ENCODE peak calls at places on chromosomes 7 and 10, in seven cellular contexts. F, R, Y, W, P, C and T are unnamed samples.

GRCh38 chr7:67429735-67430134 is 433.1 kb downstream of the TYW1 start:
- DNase-seq in F (no peak), R (no peak), Y (no peak), W (no peak), P (no peak), C (no peak), T (no peak)

GRCh38 chr10:97738616-97739015 is 1.7 kb downstream of the ZFYVE27 start:
- DNase-seq in F (no peak), R (no peak), Y (no peak), W (no peak), P (no peak), C (no peak), T (no peak)

GRCh38 chr10:33376976-33377657 is 42.6 kb upstream of the NRP1 start:
- DNase-seq in F (no peak), R (peak; percentile 73), Y (no peak), W (no peak), P (no peak), C (no peak), T (no peak)

GRCh38 chr7:99579956-99580777 is 17.9 kb upstream of the TMEM225B start:
- DNase-seq in F (peak; percentile 74), R (peak; percentile 35), Y (peak; percentile 88), W (peak; percentile 67), P (no peak), C (peak; percentile 71), T (peak; percentile 85)

GRCh38 chr10:43235070-43235900 is 31.6 kb downstream of the RASGEF1A start:
- DNase-seq in F (peak; percentile 3), R (no peak), Y (no peak), W (peak; percentile 33), P (peak; percentile 7), C (peak; percentile 48), T (peak; percentile 33)

GRCh38 chr7:107173691-107174406 is 5.0 kb downstream of the HBP1 start:
- DNase-seq in F (no peak), R (no peak), Y (no peak), W (no peak), P (no peak), C (no peak), T (no peak)

GRCh38 chr7:34849163-34849960 is 187.9 kb downstream of the DPY19L1 start:
- DNase-seq in F (no peak), R (peak; percentile 31), Y (no peak), W (no peak), P (peak; percentile 35), C (no peak), T (no peak)

GRCh38 chr10:34341473-34341872 is 473.6 kb downstream of the PARD3 start:
- DNase-seq in F (no peak), R (peak; percentile 29), Y (no peak), W (no peak), P (peak; percentile 80), C (no peak), T (no peak)

GRCh38 chr7:30466266-30466665 is 12.3 kb downstream of the NOD1 start:
- DNase-seq in F (no peak), R (peak; percentile 69), Y (no peak), W (no peak), P (no peak), C (no peak), T (no peak)

GRCh38 chr7:106258789-106259188 is 26.0 kb downstream of the NAMPT start:
- DNase-seq in F (no peak), R (no peak), Y (no peak), W (no peak), P (no peak), C (no peak), T (no peak)

GRCh38 chr10:114408968-114409444 is 4.7 kb upstream of the AFAP1L2 start:
- DNase-seq in F (no peak), R (peak; percentile 36), Y (no peak), W (no peak), P (no peak), C (no peak), T (no peak)

GRCh38 chr10:110642204-110642979 is 1.7 kb upstream of the RBM20 start:
- DNase-seq in F (no peak), R (no peak), Y (no peak), W (no peak), P (no peak), C (no peak), T (no peak)
- H3K27me3 ChIP-seq in F (peaks cover 39% of the 10 kb centered on the region), R (no peaks in the 10 kb centered on the region), Y (peaks cover 72% of the 10 kb centered on the region), W (peaks cover 44% of the 10 kb centered on the region), P (peaks cover 52% of the 10 kb centered on the region), C (peaks cover 69% of the 10 kb centered on the region), T (peaks cover 53% of the 10 kb centered on the region)

GRCh38 chr10:127024655-127025054 is 119.4 kb downstream of the DOCK1 start:
- DNase-seq in F (no peak), R (peak; percentile 14), Y (no peak), W (no peak), P (no peak), C (no peak), T (no peak)
- H3K36me3 ChIP-seq in F (no peaks in the 10 kb centered on the region), R (peaks cover 5% of the 10 kb centered on the region), Y (no peaks in the 10 kb centered on the region), W (no peaks in the 10 kb centered on the region), P (no peaks in the 10 kb centered on the region), C (peaks cover 43% of the 10 kb centered on the region), T (peaks cover 3% of the 10 kb centered on the region)

GRCh38 chr7:27141138-27141537 is 2.3 kb downstream of the HOXA5 start:
- DNase-seq in F (no peak), R (no peak), Y (no peak), W (no peak), P (no peak), C (no peak), T (no peak)
- H3K27me3 ChIP-seq in F (peaks cover 7% of the 10 kb centered on the region), R (peaks cover 100% of the 10 kb centered on the region), Y (peaks cover 100% of the 10 kb centered on the region), W (peaks cover 82% of the 10 kb centered on the region), P (no peaks in the 10 kb centered on the region), C (peaks cover 33% of the 10 kb centered on the region), T (peaks cover 99% of the 10 kb centered on the region)

DNA sequence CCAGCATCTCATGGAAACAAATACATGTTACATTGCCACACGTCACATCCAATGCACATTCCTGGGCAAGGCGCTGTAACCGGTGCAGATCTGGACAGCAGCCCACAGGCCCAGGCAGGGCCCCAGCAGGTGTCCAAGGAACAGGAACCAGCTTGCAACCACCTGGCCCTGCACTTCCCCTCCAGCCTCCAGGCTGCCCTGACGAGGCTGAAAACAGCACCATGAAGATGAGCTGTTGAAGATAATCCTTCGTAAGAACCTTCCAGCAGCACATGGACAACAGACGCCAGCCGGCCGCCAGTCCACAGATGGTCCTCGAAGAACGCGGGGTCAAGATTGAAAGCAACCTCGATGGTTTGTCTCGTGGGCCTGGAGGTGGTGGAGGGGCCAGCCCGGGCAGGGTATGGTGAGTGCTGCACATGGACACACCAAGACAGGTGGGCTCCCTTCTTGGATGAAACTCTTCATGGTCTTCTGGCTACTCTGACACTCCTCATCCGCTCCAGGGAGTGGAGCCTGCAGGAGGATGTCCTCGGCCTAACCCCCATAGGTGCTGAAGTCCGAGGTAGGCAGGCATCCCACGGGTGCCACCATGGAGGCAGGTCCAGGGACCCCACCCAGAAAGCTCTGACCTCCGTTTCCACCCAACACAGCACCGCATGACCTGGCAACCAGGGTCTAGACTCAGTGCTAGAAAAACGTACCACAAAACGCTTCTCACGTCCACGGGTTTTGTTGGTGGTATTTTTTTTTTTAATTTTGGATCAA is 22.9 kb downstream of the PDGFA start:
- DNase-seq in F (no peak), R (no peak), Y (no peak), W (peak; percentile 75), P (no peak), C (peak; percentile 63), T (no peak)
- H3K36me3 ChIP-seq in F (no peaks in the 10 kb centered on the region), R (peaks cover 6% of the 10 kb centered on the region), Y (no peaks in the 10 kb centered on the region), W (peaks cover 14% of the 10 kb centered on the region), P (no peaks in the 10 kb centered on the region), C (peaks cover 26% of the 10 kb centered on the region), T (peaks cover 5% of the 10 kb centered on the region)

GRCh38 chr10:100790761-100791208 is 45.4 kb downstream of the PAX2 start:
- DNase-seq in F (no peak), R (no peak), Y (no peak), W (no peak), P (no peak), C (peak; percentile 34), T (peak; percentile 60)
- H3K27me3 ChIP-seq in F (no peaks in the 10 kb centered on the region), R (peaks cover 6% of the 10 kb centered on the region), Y (peaks cover 99% of the 10 kb centered on the region), W (no peaks in the 10 kb centered on the region), P (no peaks in the 10 kb centered on the region), C (peaks cover 14% of the 10 kb centered on the region), T (peaks cover 7% of the 10 kb centered on the region)